ENCODE peak calls at places on chromosomes 3 and 15, in eight cellular contexts. D is MM.1S, M is GM23338, Z is HCT116, P is neural progenitor cell, N is PC-3, I is hepatocyte, Q is GM23248. S is an unnamed sample.
A peak's percentile ranks its signal among the peaks of the same experiment; 100 is the strongest.

GRCh38 chr15:58057559-58057958 is 8.0 kb downstream of the ALDH1A2 start:
- DNase-seq in M (no peak), I (no peak), D (no peak), P (no peak), Q (peak; percentile 9), N (peak; percentile 68), Z (no peak), S (no peak)

GRCh38 chr3:183515968-183516851 is 39.3 kb downstream of the KLHL6 start:
- DNase-seq in I (no peak), D (peak; percentile 95), P (no peak), N (no peak), M (peak; percentile 71), Z (no peak), Q (no peak), S (peak; percentile 93)

GRCh38 chr15:87227846-87228245 is 1028.7 kb downstream of the NTRK3 start:
- DNase-seq in N (no peak), I (no peak), D (no peak), M (no peak), P (no peak), Q (no peak), Z (no peak), S (no peak)

GRCh38 chr3:194604126-194604525 is 29.1 kb downstream of the TMEM44 start:
- DNase-seq in P (no peak), M (no peak), D (no peak), Z (no peak), Q (no peak), I (no peak), N (no peak), S (no peak)

GRCh38 chr3:151434151-151434890 is 26.5 kb downstream of the IGSF10 start:
- DNase-seq in N (peak; percentile 92), M (no peak), P (no peak), Z (no peak), Q (peak; percentile 96), I (peak; percentile 13), D (no peak), S (no peak)

GRCh38 chr3:45182915-45183881 is 37.0 kb upstream of the CDCP1 start:
- DNase-seq in P (peak; percentile 31), M (peak; percentile 43), Z (peak; percentile 35), D (peak; percentile 59), Q (peak; percentile 75), I (peak; percentile 77), N (peak; percentile 89), S (no peak)

GRCh38 chr15:100114100-100114499 is 227.7 kb downstream of the ADAMTS17 start:
- DNase-seq in D (no peak), I (no peak), Q (peak; percentile 70), M (no peak), N (no peak), Z (no peak), P (peak; percentile 28), S (no peak)

GRCh38 chr15:68991723-68992122 is 22.8 kb upstream of the NOX5 start:
- DNase-seq in N (no peak), Q (no peak), D (no peak), Z (no peak), M (no peak), I (peak; percentile 59), P (no peak), S (no peak)

GRCh38 chr3:146625117-146625775 is 20.1 kb upstream of the PLSCR5 start:
- DNase-seq in N (peak; percentile 31), P (no peak), D (peak; percentile 26), M (no peak), Z (no peak), Q (peak; percentile 45), I (no peak), S (no peak)

GRCh38 chr3:54150864-54151467 is 28.6 kb downstream of the CACNA2D3 start:
- DNase-seq in N (no peak), Z (no peak), Q (no peak), I (no peak), D (no peak), M (no peak), P (no peak), S (no peak)

GRCh38 chr3:134952372-134952771 is 157.3 kb downstream of the EPHB1 start:
- DNase-seq in P (no peak), Q (no peak), I (no peak), Z (no peak), D (no peak), M (no peak), N (no peak), S (no peak)

GRCh38 chr3:124149774-124150173 is 157.8 kb upstream of the ROPN1 start:
- DNase-seq in I (no peak), Q (no peak), Z (no peak), M (no peak), D (no peak), P (no peak), N (no peak), S (no peak)

GRCh38 chr3:189685854-189686253 is 54.7 kb downstream of the TP63 start:
- DNase-seq in N (peak; percentile 97), Z (peak; percentile 2), P (no peak), M (no peak), D (no peak), Q (peak; percentile 85), I (peak; percentile 17), S (no peak)

GRCh38 chr3:58335432-58335947 is 2.8 kb downstream of the PXK start:
- DNase-seq in Z (no peak), M (no peak), N (no peak), Q (no peak), I (no peak), P (no peak), D (no peak), S (no peak)

GRCh38 chr3:187183903-187184302 is 13.4 kb upstream of the RTP1 start:
- DNase-seq in P (no peak), I (no peak), N (no peak), Q (peak; percentile 28), D (no peak), M (no peak), Z (no peak), S (no peak)
- H3K4me3 ChIP-seq in P (no peak overlapping the region), I (no peak overlapping the region), N (no peak overlapping the region), Q (no peak overlapping the region), D (no peak overlapping the region), M (no peak overlapping the region), Z (no peak overlapping the region), S (no peak overlapping the region)

DNA sequence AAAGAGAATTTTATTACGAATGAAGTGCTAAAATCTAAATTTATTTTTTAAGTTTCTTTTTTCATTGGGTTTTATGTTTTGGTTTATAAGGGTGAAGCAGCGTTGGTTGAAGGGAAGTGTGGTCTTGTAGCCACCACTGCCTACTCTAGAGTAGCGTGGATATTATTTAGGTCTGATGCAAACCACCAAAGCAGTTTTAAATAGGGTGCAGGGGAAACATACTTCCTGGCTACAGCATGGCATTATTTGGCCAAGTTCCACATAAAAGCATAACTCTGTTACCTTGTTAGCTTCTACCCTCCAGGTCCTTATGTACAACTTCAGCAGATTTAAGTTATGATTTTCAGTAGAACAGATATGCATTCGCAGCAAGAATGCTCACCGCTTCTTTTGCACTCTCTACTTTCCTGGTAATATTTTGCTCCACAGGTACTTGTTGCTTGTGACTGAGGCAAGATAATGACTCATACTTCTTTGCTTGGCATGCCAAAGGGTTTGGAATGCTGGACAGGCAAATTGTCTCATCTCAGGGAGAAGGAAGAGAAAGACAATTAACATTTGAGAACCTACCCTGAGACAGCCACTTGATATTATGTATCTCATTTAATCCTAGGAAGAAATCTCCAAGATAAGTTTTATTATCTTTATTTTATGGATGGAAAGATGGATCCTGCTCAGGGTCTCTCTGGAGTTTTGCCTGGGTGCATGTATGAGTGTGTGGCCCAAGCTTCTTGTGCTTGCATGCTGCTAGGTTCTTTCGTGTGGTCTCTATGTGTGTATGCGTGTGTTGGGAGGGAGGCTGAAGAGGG is 5.4 kb downstream of the TGFBR2 start:
- DNase-seq in N (peak; percentile 84), D (no peak), Q (peak; percentile 70), P (no peak), Z (no peak), I (no peak), M (no peak), S (peak; percentile 56)
- TF ChIP-seq EZH2phosphoT487 in N (no peak), D (no peak), Q (no peak), P (no peak), Z (no peak), I (no peak), M (no peak), S (no peak)

DNA sequence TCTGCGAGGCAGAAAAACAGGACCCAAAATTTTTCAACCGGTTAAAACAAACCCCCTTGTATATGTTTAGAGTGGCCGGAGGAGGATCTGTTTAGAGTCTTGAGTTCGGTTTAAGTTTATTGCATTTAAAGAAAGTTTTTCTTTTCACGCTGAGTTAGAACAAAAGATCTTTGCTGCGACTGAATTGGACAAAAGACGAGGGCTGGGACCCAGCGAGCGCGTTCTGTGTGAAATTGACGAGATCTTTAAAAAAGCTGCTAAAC is 9.8 kb downstream of the NR2F2 start:
- DNase-seq in Z (no peak), I (no peak), Q (no peak), N (peak; percentile 20), D (no peak), M (no peak), P (peak; percentile 88), S (no peak)
- H3K4me3 ChIP-seq in Z (no peak overlapping the region), I (peak overlapping the region; percentile 43), Q (peak overlapping the region; percentile 99), N (peak overlapping the region; percentile 89), D (no peak overlapping the region), M (peak overlapping the region; percentile 76), P (peak overlapping the region; percentile 92), S (no peak overlapping the region)

DNA sequence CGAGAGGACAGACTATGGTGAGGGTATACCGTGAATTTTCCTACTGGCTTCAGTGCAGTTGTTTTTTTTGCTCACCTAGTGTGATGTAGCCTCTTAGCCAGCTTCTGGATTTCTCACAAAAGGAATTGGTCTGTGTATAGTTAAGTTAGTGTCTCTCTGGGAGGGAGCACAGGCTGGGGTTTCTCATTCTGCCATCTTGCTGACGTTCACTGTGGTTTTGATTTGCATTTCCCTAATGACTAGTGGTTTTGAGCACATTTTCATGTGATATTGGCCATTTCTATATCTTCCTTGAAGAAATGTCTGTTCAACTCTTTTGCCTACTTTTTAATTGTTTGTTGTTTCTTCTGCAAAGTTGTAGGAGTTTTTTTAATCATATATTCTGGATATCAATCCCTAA is 2.2 kb upstream of the CD86 start:
- DNase-seq in N (no peak), Z (no peak), P (no peak), Q (no peak), I (no peak), D (peak; percentile 74), M (no peak), S (peak; percentile 43)
- TF ChIP-seq EZH2phosphoT487 in N (no peak), Z (no peak), P (no peak), Q (no peak), I (no peak), D (no peak), M (no peak), S (no peak)

DNA sequence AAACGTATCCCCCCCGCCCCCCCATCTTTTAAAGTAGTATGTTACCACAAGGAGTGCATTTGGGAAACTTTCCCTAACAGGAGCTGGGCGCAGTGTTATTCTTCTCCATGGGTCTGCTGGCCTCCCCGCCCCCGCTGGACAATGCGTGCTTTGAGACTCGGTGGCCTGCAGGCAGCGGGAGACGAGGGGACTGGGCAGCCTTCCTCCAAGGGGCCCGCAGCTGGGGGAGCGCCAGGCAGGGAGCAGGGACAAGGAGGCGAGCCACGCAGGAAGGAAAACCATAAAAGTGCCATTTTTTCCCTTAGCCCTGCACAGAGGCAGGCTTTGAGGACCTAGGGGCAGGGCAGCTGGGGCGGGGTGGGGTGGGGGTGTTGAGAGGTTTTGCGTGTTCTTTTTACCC is 14.1 kb downstream of the SOX2 start:
- DNase-seq in M (no peak), D (no peak), N (no peak), P (peak; percentile 86), I (no peak), Q (no peak), Z (no peak), S (no peak)
- H3K4me3 ChIP-seq in M (peak overlapping the region; percentile 61), D (no peak overlapping the region), N (no peak overlapping the region), P (peak overlapping the region; percentile 43), I (no peak overlapping the region), Q (no peak overlapping the region), Z (no peak overlapping the region), S (no peak overlapping the region)

GRCh38 chr3:31714512-31714894 is 181.8 kb downstream of the STT3B start:
- DNase-seq in Z (no peak), P (no peak), N (no peak), Q (no peak), M (no peak), D (no peak), I (no peak), S (no peak)
- TF ChIP-seq EZH2phosphoT487 in Z (no peak), P (no peak), N (no peak), Q (no peak), M (no peak), D (no peak), I (no peak), S (no peak)